ENCODE peak calls at places on chromosomes 13 and 19, in six cellular contexts. G is keratinocyte, J is A549, L is WTC11, X is dorsolateral prefrontal cortex, B is tibial nerve. R is an unnamed sample.

GRCh38 chr19:17931532-17932191 is 1.2 kb upstream of the CCDC124 start:
- DNase-seq in B (no peak), X (no peak), G (no peak), L (peak; percentile 84), J (no peak), R (no peak)

GRCh38 chr13:36341718-36342117 is 4.5 kb downstream of the SPART start:
- DNase-seq in X (no peak), G (no peak), J (no peak), L (no peak), B (no peak), R (no peak)

GRCh38 chr13:48580886-48581285 is 48.0 kb upstream of the RCBTB2 start:
- DNase-seq in J (no peak), G (no peak), X (no peak), L (no peak), B (no peak), R (no peak)

GRCh38 chr13:82878536-82878935 is 1003.7 kb downstream of the SLITRK1 start:
- DNase-seq in X (no peak), G (no peak), L (no peak), B (no peak), J (no peak), R (no peak)

GRCh38 chr13:109318945-109319590 is 467.3 kb downstream of the IRS2 start:
- DNase-seq in J (no peak), X (no peak), G (no peak), L (no peak), B (no peak), R (no peak)

GRCh38 chr13:20370815-20371421 is 138.8 kb upstream of the GJB6 start:
- DNase-seq in J (no peak), B (no peak), X (no peak), L (no peak), G (peak; percentile 11), R (no peak)

GRCh38 chr13:32164622-32165268 is 133.2 kb downstream of the FRY start:
- DNase-seq in J (peak; percentile 76), L (peak; percentile 46), G (no peak), X (no peak), B (no peak), R (no peak)

GRCh38 chr13:43193789-43194188 is 170.4 kb downstream of the DNAJC15 start:
- DNase-seq in X (no peak), J (no peak), G (no peak), L (no peak), B (no peak), R (no peak)

GRCh38 chr13:36530861-36531590 is 98.7 kb downstream of the CCNA1 start:
- DNase-seq in X (no peak), L (no peak), G (no peak), B (no peak), J (no peak), R (no peak)

GRCh38 chr19:920051-920857 is 3.1 kb downstream of the KISS1R start:
- DNase-seq in B (no peak), X (no peak), G (no peak), L (peak; percentile 53), J (no peak), R (no peak)

GRCh38 chr13:41709511-41709910 is 251.4 kb downstream of the VWA8 start:
- DNase-seq in B (no peak), J (no peak), X (no peak), L (no peak), G (no peak), R (no peak)

GRCh38 chr13:21355304-21355703 is 103.8 kb downstream of the ZDHHC20 start:
- DNase-seq in X (no peak), L (no peak), J (no peak), B (no peak), G (no peak), R (no peak)

GRCh38 chr13:31909889-31910551 is 121.6 kb upstream of the FRY start:
- DNase-seq in X (peak; percentile 48), J (peak; percentile 47), L (no peak), B (no peak), G (peak; percentile 9), R (no peak)

GRCh38 chr19:4577020-4577782 is 17.7 kb upstream of the SEMA6B start:
- DNase-seq in B (no peak), J (peak; percentile 69), L (no peak), G (no peak), X (no peak), R (no peak)

GRCh38 chr19:6092329-6093286 is 17.7 kb downstream of the RFX2 start:
- DNase-seq in B (peak; percentile 58), J (peak; percentile 77), G (peak; percentile 94), L (peak; percentile 68), X (no peak), R (no peak)

GRCh38 chr13:45731455-45731854 is 29.3 kb downstream of the CBY2 start:
- DNase-seq in X (no peak), L (no peak), J (no peak), B (no peak), G (no peak), R (no peak)

GRCh38 chr13:45728759-45729158 is 26.6 kb downstream of the CBY2 start:
- DNase-seq in L (peak; percentile 57), G (no peak), X (no peak), J (peak; percentile 42), B (no peak), R (no peak)
- TF ChIP-seq CTCF in L (peak; percentile 59), G (peak; percentile 10), X (no peak), J (no peak), B (no peak), R (peak; percentile 47)

GRCh38 chr13:50969691-50970090 is 60.1 kb downstream of the RNASEH2B start:
- DNase-seq in B (no peak), X (no peak), J (peak; percentile 14), G (no peak), L (peak; percentile 49), R (no peak)
- TF ChIP-seq CTCF in B (no peak), X (peak; percentile 9), J (no peak), G (no peak), L (no peak), R (no peak)

GRCh38 chr13:30906411-30906990 is 430 bp downstream of the MEDAG start:
- DNase-seq in B (no peak), X (no peak), G (no peak), J (no peak), L (peak; percentile 44), R (no peak)

GRCh38 chr13:30907167-30907761 is 1.2 kb downstream of the MEDAG start:
- DNase-seq in J (no peak), X (no peak), G (no peak), B (no peak), L (no peak), R (no peak)

GRCh38 chr13:30905932-30906383 is at the start of gene MEDAG:
- DNase-seq in G (no peak), L (peak; percentile 15), X (no peak), J (no peak), B (peak; percentile 82), R (no peak)

GRCh38 chr13:30900952-30901749 is 4.9 kb upstream of the MEDAG start:
- DNase-seq in J (no peak), B (no peak), X (no peak), L (no peak), G (no peak), R (no peak)

GRCh38 chr13:30904043-30904442 is 2.0 kb upstream of the MEDAG start:
- DNase-seq in L (no peak), B (no peak), J (no peak), X (no peak), G (no peak), R (no peak)
- TF ChIP-seq CTCF in L (no peak), B (no peak), J (no peak), X (no peak), G (no peak), R (no peak)

GRCh38 chr13:70311175-70311574 is 202.9 kb upstream of the KLHL1 start:
- DNase-seq in X (no peak), L (no peak), B (no peak), J (no peak), G (no peak), R (no peak)

GRCh38 chr13:70310720-70311119 is 202.5 kb upstream of the KLHL1 start:
- DNase-seq in L (peak; percentile 29), X (no peak), J (peak; percentile 23), B (no peak), G (no peak), R (no peak)
- TF ChIP-seq CTCF in L (no peak), X (peak; percentile 47), J (peak; percentile 8), B (no peak), G (peak; percentile 10), R (peak; percentile 60)

GRCh38 chr13:100987993-100988392 is 313.4 kb upstream of the TMTC4 start:
- DNase-seq in G (no peak), X (no peak), B (no peak), L (peak; percentile 12), J (peak; percentile 1), R (no peak)
- TF ChIP-seq CTCF in G (no peak), X (peak; percentile 61), B (no peak), L (no peak), J (no peak), R (peak; percentile 50)

DNA sequence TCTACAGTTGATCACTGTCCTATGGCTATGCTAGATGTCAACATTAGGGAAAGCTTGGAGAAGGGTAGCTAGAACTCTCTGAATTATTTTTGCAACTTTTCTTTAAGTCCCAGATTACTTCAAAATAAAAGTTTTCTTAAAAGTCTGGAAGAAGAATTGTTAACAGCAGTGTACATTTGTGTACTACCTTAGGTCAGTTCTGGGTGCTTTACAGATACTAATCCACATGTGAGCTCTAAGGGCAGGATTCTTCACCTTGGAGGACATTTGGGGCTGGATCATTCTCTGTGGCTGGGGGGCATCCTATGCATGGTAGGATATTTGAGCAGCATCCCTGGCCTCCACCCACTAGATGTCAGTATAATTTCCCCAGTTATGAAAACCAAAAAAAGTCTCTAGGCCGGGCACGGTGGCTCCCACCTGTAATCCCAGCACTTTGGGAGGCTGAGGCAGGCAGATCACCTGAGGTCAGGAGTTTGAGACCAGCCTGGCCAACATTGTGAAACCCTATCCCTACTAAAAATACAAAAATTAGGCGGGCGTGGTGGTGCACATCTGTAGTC is 2.8 kb downstream of the BRME1 start:
- DNase-seq in B (no peak), G (no peak), J (peak; percentile 40), X (no peak), L (no peak), R (no peak)
- TF ChIP-seq CTCF in B (no peak), G (peak; percentile 12), J (peak; percentile 17), X (no peak), L (no peak), R (peak; percentile 46)

GRCh38 chr13:29613101-29613500 is 17.6 kb upstream of the SLC7A1 start:
- DNase-seq in X (no peak), J (no peak), B (no peak), L (no peak), G (no peak), R (no peak)
- TF ChIP-seq CTCF in X (no peak), J (no peak), B (no peak), L (no peak), G (no peak), R (no peak)